ENCODE peak calls at places on chromosomes 16 and 17, in four cellular contexts. Q is fibroblast of mammary gland, M is SHP77 treated with DMSO at 0.1 percent for 48 hours, A is G401. H is an unnamed sample.

GRCh38 chr16:51150159-51150893 is 744 bp downstream of the SALL1 start:
- DNase-seq in Q (no peak), M (no peak), A (no peak), H (peak)

GRCh38 chr17:62782730-62783260 is 25.3 kb downstream of the MARCHF10 start:
- DNase-seq in Q (no peak), M (no peak), A (no peak), H (peak)

GRCh38 chr17:49696233-49696761 is 11.5 kb downstream of the SLC35B1 start:
- DNase-seq in Q (no peak), M (no peak), A (no peak), H (peak)

GRCh38 chr17:68593331-68593710 is 7.8 kb downstream of the FAM20A start:
- DNase-seq in Q (peak), M (no peak), A (no peak), H (no peak)

GRCh38 chr16:54273566-54273965 is 13.0 kb downstream of the IRX3 start:
- DNase-seq in Q (no peak), M (no peak), A (no peak), H (no peak)

GRCh38 chr17:17749025-17749772 is 67.9 kb downstream of the RAI1 start:
- DNase-seq in Q (no peak), M (no peak), A (no peak), H (peak)

GRCh38 chr17:64073771-64074703 is 53.6 kb upstream of the ICAM2 start:
- DNase-seq in Q (no peak), M (no peak), A (no peak), H (peak)

GRCh38 chr17:45282683-45283644 is 21.1 kb upstream of the SPATA32 start:
- DNase-seq in Q (peak), M (no peak), A (no peak), H (no peak)

GRCh38 chr16:22945361-22945760 is 131.4 kb downstream of the HS3ST2 start:
- DNase-seq in Q (peak), M (no peak), A (no peak), H (no peak)

GRCh38 chr17:81128338-81128737 is 37.0 kb upstream of the PVALEF start:
- DNase-seq in Q (no peak), M (no peak), A (no peak), H (no peak)

GRCh38 chr16:11604783-11605563 is 18.3 kb upstream of the LITAF start:
- DNase-seq in Q (peak), M (no peak), A (no peak), H (no peak)

GRCh38 chr17:28812980-28813377 is 29.6 kb downstream of the FAM222B start:
- DNase-seq in Q (peak), M (no peak), A (no peak), H (no peak)

GRCh38 chr17:1762906-1763829 is 1.3 kb downstream of the SERPINF1 start:
- DNase-seq in Q (peak), M (peak), A (no peak), H (peak)

GRCh38 chr16:46950009-46950408 is 23.5 kb downstream of the DNAJA2 start:
- DNase-seq in Q (no peak), M (no peak), A (no peak), H (no peak)

GRCh38 chr16:4381072-4381934 is 9.7 kb downstream of the VASN start:
- DNase-seq in Q (no peak), M (peak), A (peak), H (no peak)

GRCh38 chr16:47939690-47940089 is 216.1 kb downstream of the ABCC12 start:
- DNase-seq in Q (no peak), M (peak), A (no peak), H (no peak)

GRCh38 chr17:78256705-78257559 is 25.5 kb downstream of the TMEM235 start:
- DNase-seq in Q (no peak), M (no peak), A (no peak), H (no peak)

GRCh38 chr17:50426814-50427787 is 1.1 kb downstream of the ACSF2 start:
- DNase-seq in Q (peak), M (no peak), A (no peak), H (peak)

GRCh38 chr16:57815987-57816745 is 13.9 kb upstream of the KIFC3 start:
- DNase-seq in Q (peak), M (no peak), A (peak), H (peak)

GRCh38 chr16:3587547-3588110 is 10.4 kb upstream of the NLRC3 start:
- DNase-seq in Q (no peak), M (no peak), A (no peak), H (no peak)

GRCh38 chr16:15949210-15950166 is at the start of gene ABCC1:
- DNase-seq in Q (no peak), M (no peak), A (peak), H (peak)

GRCh38 chr16:69326172-69326873 is 4.1 kb downstream of the PDF start:
- DNase-seq in Q (peak), M (no peak), A (no peak), H (no peak)

GRCh38 chr17:31491794-31492171 is 100.3 kb downstream of the RAB11FIP4 start:
- DNase-seq in Q (no peak), M (no peak), A (no peak), H (no peak)

GRCh38 chr17:7184091-7184488 is 4.9 kb upstream of the ASGR1 start:
- DNase-seq in Q (no peak), M (peak), A (peak), H (no peak)

GRCh38 chr17:72697602-72698146 is 394.8 kb downstream of the SLC39A11 start:
- DNase-seq in Q (no peak), M (no peak), A (no peak), H (no peak)

GRCh38 chr16:882256-882655 is 81.7 kb upstream of the GNG13 start:
- DNase-seq in Q (no peak), M (no peak), A (no peak), H (no peak)

GRCh38 chr17:8046929-8047768 is 8.3 kb downstream of the ALOX15B start:
- DNase-seq in Q (no peak), M (no peak), A (no peak), H (no peak)

GRCh38 chr17:79793924-79794304 is 3.0 kb downstream of the CBX8 start:
- DNase-seq in Q (no peak), M (no peak), A (peak), H (no peak)